ENCODE peak calls at places on chromosomes 3 and 15, in eight cellular contexts. One of them, this sample, is unnamed.

GRCh38 chr3:150062492-150062891 is 91.8 kb upstream of the PFN2 start:
- DNase-seq in DMS 273 treated with DMSO at 0.1 percent for 48 hours: no peak
- DNase-seq in kidney glomerular epithelial cell: no peak
- DNase-seq in stimulated activated CD4-positive, alpha-beta T cell treated with anti-CD3 and anti-CD28 coated beads, Interleukin-12 subunit alpha, Interleukin-12 subunit beta, amount 100 ng/mL, for 4 hours: no peak
- DNase-seq in AG08396: peak
- DNase-seq in WTC11: no peak
- DNase-seq in NCI-H460: no peak
- DNase-seq in C1 segment of cervical spinal cord: no peak
- DNase-seq in this sample: peak

GRCh38 chr3:125767641-125768040 is 172.3 kb upstream of the OSBPL11 start:
- DNase-seq in kidney glomerular epithelial cell: no peak
- DNase-seq in WTC11: no peak
- DNase-seq in AG08396: no peak
- DNase-seq in stimulated activated CD4-positive, alpha-beta T cell treated with anti-CD3 and anti-CD28 coated beads, Interleukin-12 subunit alpha, Interleukin-12 subunit beta, amount 100 ng/mL, for 4 hours: no peak
- DNase-seq in C1 segment of cervical spinal cord: no peak
- DNase-seq in DMS 273 treated with DMSO at 0.1 percent for 48 hours: no peak
- DNase-seq in NCI-H460: no peak
- DNase-seq in this sample: no peak

GRCh38 chr3:85801955-85802354 is 843.2 kb downstream of the CADM2 start:
- DNase-seq in kidney glomerular epithelial cell: peak
- DNase-seq in DMS 273 treated with DMSO at 0.1 percent for 48 hours: no peak
- DNase-seq in stimulated activated CD4-positive, alpha-beta T cell treated with anti-CD3 and anti-CD28 coated beads, Interleukin-12 subunit alpha, Interleukin-12 subunit beta, amount 100 ng/mL, for 4 hours: no peak
- DNase-seq in AG08396: no peak
- DNase-seq in WTC11: peak
- DNase-seq in C1 segment of cervical spinal cord: no peak
- DNase-seq in NCI-H460: peak
- DNase-seq in this sample: no peak

GRCh38 chr3:63655519-63655918 is 3.0 kb downstream of the SNTN start:
- DNase-seq in AG08396: peak
- DNase-seq in NCI-H460: no peak
- DNase-seq in C1 segment of cervical spinal cord: no peak
- DNase-seq in WTC11: no peak
- DNase-seq in stimulated activated CD4-positive, alpha-beta T cell treated with anti-CD3 and anti-CD28 coated beads, Interleukin-12 subunit alpha, Interleukin-12 subunit beta, amount 100 ng/mL, for 4 hours: no peak
- DNase-seq in kidney glomerular epithelial cell: peak
- DNase-seq in DMS 273 treated with DMSO at 0.1 percent for 48 hours: no peak
- DNase-seq in this sample: no peak

GRCh38 chr3:40108643-40109042 is 200.9 kb upstream of the EIF1B start:
- DNase-seq in AG08396: no peak
- DNase-seq in DMS 273 treated with DMSO at 0.1 percent for 48 hours: no peak
- DNase-seq in NCI-H460: no peak
- DNase-seq in WTC11: no peak
- DNase-seq in C1 segment of cervical spinal cord: no peak
- DNase-seq in kidney glomerular epithelial cell: no peak
- DNase-seq in stimulated activated CD4-positive, alpha-beta T cell treated with anti-CD3 and anti-CD28 coated beads, Interleukin-12 subunit alpha, Interleukin-12 subunit beta, amount 100 ng/mL, for 4 hours: no peak
- DNase-seq in this sample: no peak

GRCh38 chr3:152318512-152318911 is 49.8 kb downstream of the MBNL1 start:
- DNase-seq in kidney glomerular epithelial cell: peak
- DNase-seq in AG08396: no peak
- DNase-seq in stimulated activated CD4-positive, alpha-beta T cell treated with anti-CD3 and anti-CD28 coated beads, Interleukin-12 subunit alpha, Interleukin-12 subunit beta, amount 100 ng/mL, for 4 hours: no peak
- DNase-seq in DMS 273 treated with DMSO at 0.1 percent for 48 hours: no peak
- DNase-seq in NCI-H460: no peak
- DNase-seq in WTC11: no peak
- DNase-seq in C1 segment of cervical spinal cord: no peak
- DNase-seq in this sample: no peak

GRCh38 chr15:68791431-68792283 is 29.0 kb downstream of the ANP32A start:
- DNase-seq in C1 segment of cervical spinal cord: no peak
- DNase-seq in NCI-H460: no peak
- DNase-seq in stimulated activated CD4-positive, alpha-beta T cell treated with anti-CD3 and anti-CD28 coated beads, Interleukin-12 subunit alpha, Interleukin-12 subunit beta, amount 100 ng/mL, for 4 hours: peak
- DNase-seq in AG08396: no peak
- DNase-seq in kidney glomerular epithelial cell: no peak
- DNase-seq in DMS 273 treated with DMSO at 0.1 percent for 48 hours: no peak
- DNase-seq in WTC11: no peak
- DNase-seq in this sample: no peak

GRCh38 chr3:123732447-123732846 is 147.6 kb upstream of the HACD2 start:
- DNase-seq in WTC11: no peak
- DNase-seq in DMS 273 treated with DMSO at 0.1 percent for 48 hours: no peak
- DNase-seq in AG08396: peak
- DNase-seq in stimulated activated CD4-positive, alpha-beta T cell treated with anti-CD3 and anti-CD28 coated beads, Interleukin-12 subunit alpha, Interleukin-12 subunit beta, amount 100 ng/mL, for 4 hours: no peak
- DNase-seq in NCI-H460: no peak
- DNase-seq in C1 segment of cervical spinal cord: no peak
- DNase-seq in kidney glomerular epithelial cell: peak
- DNase-seq in this sample: no peak

GRCh38 chr3:50213383-50213782 is 8.3 kb downstream of the SLC38A3 start:
- DNase-seq in WTC11: no peak
- DNase-seq in NCI-H460: no peak
- DNase-seq in AG08396: no peak
- DNase-seq in kidney glomerular epithelial cell: no peak
- DNase-seq in C1 segment of cervical spinal cord: peak
- DNase-seq in stimulated activated CD4-positive, alpha-beta T cell treated with anti-CD3 and anti-CD28 coated beads, Interleukin-12 subunit alpha, Interleukin-12 subunit beta, amount 100 ng/mL, for 4 hours: no peak
- DNase-seq in DMS 273 treated with DMSO at 0.1 percent for 48 hours: no peak
- DNase-seq in this sample: no peak

GRCh38 chr3:171049831-171050444 is 23.4 kb upstream of the SLC2A2 start:
- DNase-seq in DMS 273 treated with DMSO at 0.1 percent for 48 hours: peak
- DNase-seq in C1 segment of cervical spinal cord: peak
- DNase-seq in stimulated activated CD4-positive, alpha-beta T cell treated with anti-CD3 and anti-CD28 coated beads, Interleukin-12 subunit alpha, Interleukin-12 subunit beta, amount 100 ng/mL, for 4 hours: peak
- DNase-seq in kidney glomerular epithelial cell: peak
- DNase-seq in NCI-H460: peak
- DNase-seq in WTC11: peak
- DNase-seq in AG08396: peak
- DNase-seq in this sample: peak

GRCh38 chr3:179956416-179956830 is 80.3 kb downstream of the PEX5L start:
- DNase-seq in kidney glomerular epithelial cell: no peak
- DNase-seq in C1 segment of cervical spinal cord: no peak
- DNase-seq in AG08396: no peak
- DNase-seq in NCI-H460: no peak
- DNase-seq in DMS 273 treated with DMSO at 0.1 percent for 48 hours: no peak
- DNase-seq in stimulated activated CD4-positive, alpha-beta T cell treated with anti-CD3 and anti-CD28 coated beads, Interleukin-12 subunit alpha, Interleukin-12 subunit beta, amount 100 ng/mL, for 4 hours: no peak
- DNase-seq in WTC11: no peak
- DNase-seq in this sample: no peak

GRCh38 chr15:75799190-75799589 is 44.1 kb upstream of the UBE2Q2 start:
- DNase-seq in C1 segment of cervical spinal cord: no peak
- DNase-seq in kidney glomerular epithelial cell: no peak
- DNase-seq in WTC11: no peak
- DNase-seq in DMS 273 treated with DMSO at 0.1 percent for 48 hours: no peak
- DNase-seq in AG08396: no peak
- DNase-seq in NCI-H460: no peak
- DNase-seq in stimulated activated CD4-positive, alpha-beta T cell treated with anti-CD3 and anti-CD28 coated beads, Interleukin-12 subunit alpha, Interleukin-12 subunit beta, amount 100 ng/mL, for 4 hours: no peak
- DNase-seq in this sample: no peak

GRCh38 chr15:31974855-31975421 is 55.4 kb upstream of the CHRNA7 start:
- DNase-seq in C1 segment of cervical spinal cord: peak
- DNase-seq in WTC11: peak
- DNase-seq in kidney glomerular epithelial cell: no peak
- DNase-seq in DMS 273 treated with DMSO at 0.1 percent for 48 hours: peak
- DNase-seq in stimulated activated CD4-positive, alpha-beta T cell treated with anti-CD3 and anti-CD28 coated beads, Interleukin-12 subunit alpha, Interleukin-12 subunit beta, amount 100 ng/mL, for 4 hours: no peak
- DNase-seq in NCI-H460: peak
- DNase-seq in AG08396: peak
- DNase-seq in this sample: peak

GRCh38 chr3:86254480-86254879 is 736.5 kb downstream of the VGLL3 start:
- DNase-seq in NCI-H460: no peak
- DNase-seq in stimulated activated CD4-positive, alpha-beta T cell treated with anti-CD3 and anti-CD28 coated beads, Interleukin-12 subunit alpha, Interleukin-12 subunit beta, amount 100 ng/mL, for 4 hours: no peak
- DNase-seq in AG08396: no peak
- DNase-seq in DMS 273 treated with DMSO at 0.1 percent for 48 hours: no peak
- DNase-seq in C1 segment of cervical spinal cord: no peak
- DNase-seq in WTC11: no peak
- DNase-seq in kidney glomerular epithelial cell: no peak
- DNase-seq in this sample: no peak

GRCh38 chr15:74264081-74264501 is 28.0 kb downstream of the CCDC33 start:
- DNase-seq in C1 segment of cervical spinal cord: no peak
- DNase-seq in DMS 273 treated with DMSO at 0.1 percent for 48 hours: no peak
- DNase-seq in WTC11: peak
- DNase-seq in AG08396: no peak
- DNase-seq in stimulated activated CD4-positive, alpha-beta T cell treated with anti-CD3 and anti-CD28 coated beads, Interleukin-12 subunit alpha, Interleukin-12 subunit beta, amount 100 ng/mL, for 4 hours: no peak
- DNase-seq in kidney glomerular epithelial cell: no peak
- DNase-seq in NCI-H460: no peak
- DNase-seq in this sample: peak

GRCh38 chr3:130925628-130926027 is 31.7 kb downstream of the ATP2C1 start:
- DNase-seq in C1 segment of cervical spinal cord: no peak
- DNase-seq in WTC11: no peak
- DNase-seq in NCI-H460: peak
- DNase-seq in kidney glomerular epithelial cell: no peak
- DNase-seq in AG08396: no peak
- DNase-seq in DMS 273 treated with DMSO at 0.1 percent for 48 hours: no peak
- DNase-seq in stimulated activated CD4-positive, alpha-beta T cell treated with anti-CD3 and anti-CD28 coated beads, Interleukin-12 subunit alpha, Interleukin-12 subunit beta, amount 100 ng/mL, for 4 hours: no peak
- DNase-seq in this sample: no peak

GRCh38 chr15:85800460-85801123 is 5.9 kb upstream of the KLHL25 start:
- DNase-seq in NCI-H460: peak
- DNase-seq in stimulated activated CD4-positive, alpha-beta T cell treated with anti-CD3 and anti-CD28 coated beads, Interleukin-12 subunit alpha, Interleukin-12 subunit beta, amount 100 ng/mL, for 4 hours: no peak
- DNase-seq in AG08396: peak
- DNase-seq in C1 segment of cervical spinal cord: no peak
- DNase-seq in kidney glomerular epithelial cell: peak
- DNase-seq in WTC11: no peak
- DNase-seq in DMS 273 treated with DMSO at 0.1 percent for 48 hours: no peak
- DNase-seq in this sample: peak

GRCh38 chr3:53765753-53766152 is 80.5 kb downstream of the CHDH start:
- DNase-seq in DMS 273 treated with DMSO at 0.1 percent for 48 hours: no peak
- DNase-seq in stimulated activated CD4-positive, alpha-beta T cell treated with anti-CD3 and anti-CD28 coated beads, Interleukin-12 subunit alpha, Interleukin-12 subunit beta, amount 100 ng/mL, for 4 hours: no peak
- DNase-seq in AG08396: no peak
- DNase-seq in C1 segment of cervical spinal cord: no peak
- DNase-seq in WTC11: no peak
- DNase-seq in NCI-H460: no peak
- DNase-seq in kidney glomerular epithelial cell: no peak
- DNase-seq in this sample: no peak

GRCh38 chr3:14265246-14265962 is 86.8 kb downstream of the LSM3 start:
- DNase-seq in WTC11: no peak
- DNase-seq in AG08396: no peak
- DNase-seq in C1 segment of cervical spinal cord: no peak
- DNase-seq in DMS 273 treated with DMSO at 0.1 percent for 48 hours: no peak
- DNase-seq in stimulated activated CD4-positive, alpha-beta T cell treated with anti-CD3 and anti-CD28 coated beads, Interleukin-12 subunit alpha, Interleukin-12 subunit beta, amount 100 ng/mL, for 4 hours: no peak
- DNase-seq in NCI-H460: peak
- DNase-seq in kidney glomerular epithelial cell: no peak
- DNase-seq in this sample: no peak

GRCh38 chr3:2883292-2883691 is 226.9 kb downstream of the IL5RA start:
- DNase-seq in DMS 273 treated with DMSO at 0.1 percent for 48 hours: no peak
- DNase-seq in WTC11: no peak
- DNase-seq in kidney glomerular epithelial cell: no peak
- DNase-seq in C1 segment of cervical spinal cord: no peak
- DNase-seq in AG08396: no peak
- DNase-seq in NCI-H460: no peak
- DNase-seq in stimulated activated CD4-positive, alpha-beta T cell treated with anti-CD3 and anti-CD28 coated beads, Interleukin-12 subunit alpha, Interleukin-12 subunit beta, amount 100 ng/mL, for 4 hours: no peak
- DNase-seq in this sample: no peak

GRCh38 chr15:59896652-59897051 is 107.5 kb upstream of the FOXB1 start:
- DNase-seq in NCI-H460: no peak
- DNase-seq in DMS 273 treated with DMSO at 0.1 percent for 48 hours: no peak
- DNase-seq in kidney glomerular epithelial cell: no peak
- DNase-seq in AG08396: no peak
- DNase-seq in C1 segment of cervical spinal cord: no peak
- DNase-seq in WTC11: no peak
- DNase-seq in stimulated activated CD4-positive, alpha-beta T cell treated with anti-CD3 and anti-CD28 coated beads, Interleukin-12 subunit alpha, Interleukin-12 subunit beta, amount 100 ng/mL, for 4 hours: no peak
- DNase-seq in this sample: no peak

GRCh38 chr3:128278130-128278529 is 124.8 kb downstream of the EEFSEC start:
- DNase-seq in NCI-H460: no peak
- DNase-seq in WTC11: no peak
- DNase-seq in kidney glomerular epithelial cell: no peak
- DNase-seq in C1 segment of cervical spinal cord: no peak
- DNase-seq in AG08396: no peak
- DNase-seq in stimulated activated CD4-positive, alpha-beta T cell treated with anti-CD3 and anti-CD28 coated beads, Interleukin-12 subunit alpha, Interleukin-12 subunit beta, amount 100 ng/mL, for 4 hours: no peak
- DNase-seq in DMS 273 treated with DMSO at 0.1 percent for 48 hours: no peak
- DNase-seq in this sample: no peak

This sample was measured in NCI-H446.